ENCODE peak calls at places on chromosomes 5 and 9, in nine cellular contexts. One of them, this sample, is unnamed.

GRCh38 chr5:149656576-149657182 is 73.4 kb upstream of the PPARGC1B start:
- DNase-seq in left ventricle myocardium inferior: peak; percentile 58
- DNase-seq in stimulated activated naive CD4-positive, alpha-beta T cell: peak; percentile 8
- DNase-seq in choroid plexus epithelial cell: peak; percentile 30
- DNase-seq in substantia nigra: no peak
- DNase-seq in left ventricle myocardium superior: peak; percentile 67
- DNase-seq in AG20443: no peak
- DNase-seq in amygdala: no peak
- DNase-seq in NCI-H748 treated with DMSO at 0.1 percent for 48 hours: peak; percentile 57
- DNase-seq in this sample: no peak

GRCh38 chr9:128637656-128638055 is 19.0 kb downstream of the DYNC2I2 start:
- DNase-seq in NCI-H748 treated with DMSO at 0.1 percent for 48 hours: no peak
- DNase-seq in left ventricle myocardium inferior: no peak
- DNase-seq in stimulated activated naive CD4-positive, alpha-beta T cell: no peak
- DNase-seq in choroid plexus epithelial cell: no peak
- DNase-seq in substantia nigra: no peak
- DNase-seq in amygdala: no peak
- DNase-seq in left ventricle myocardium superior: peak; percentile 20
- DNase-seq in AG20443: no peak
- DNase-seq in this sample: no peak

GRCh38 chr5:72785796-72786195 is 30.7 kb upstream of the TNPO1 start:
- DNase-seq in left ventricle myocardium inferior: no peak
- DNase-seq in amygdala: no peak
- DNase-seq in stimulated activated naive CD4-positive, alpha-beta T cell: no peak
- DNase-seq in AG20443: no peak
- DNase-seq in substantia nigra: no peak
- DNase-seq in NCI-H748 treated with DMSO at 0.1 percent for 48 hours: no peak
- DNase-seq in left ventricle myocardium superior: no peak
- DNase-seq in choroid plexus epithelial cell: no peak
- DNase-seq in this sample: no peak

GRCh38 chr5:170633235-170634041 is 129.6 kb downstream of the KCNIP1 start:
- DNase-seq in left ventricle myocardium superior: no peak
- DNase-seq in stimulated activated naive CD4-positive, alpha-beta T cell: peak; percentile 64
- DNase-seq in choroid plexus epithelial cell: peak; percentile 90
- DNase-seq in left ventricle myocardium inferior: peak; percentile 36
- DNase-seq in AG20443: peak; percentile 80
- DNase-seq in substantia nigra: peak; percentile 33
- DNase-seq in NCI-H748 treated with DMSO at 0.1 percent for 48 hours: peak; percentile 81
- DNase-seq in amygdala: no peak
- DNase-seq in this sample: no peak

GRCh38 chr9:16352791-16353401 is 517.6 kb downstream of the BNC2 start:
- DNase-seq in left ventricle myocardium superior: no peak
- DNase-seq in stimulated activated naive CD4-positive, alpha-beta T cell: no peak
- DNase-seq in amygdala: no peak
- DNase-seq in NCI-H748 treated with DMSO at 0.1 percent for 48 hours: no peak
- DNase-seq in AG20443: no peak
- DNase-seq in substantia nigra: no peak
- DNase-seq in left ventricle myocardium inferior: no peak
- DNase-seq in choroid plexus epithelial cell: peak; percentile 76
- DNase-seq in this sample: no peak

GRCh38 chr5:143372187-143372829 is 31.2 kb downstream of the NR3C1 start:
- DNase-seq in left ventricle myocardium superior: no peak
- DNase-seq in stimulated activated naive CD4-positive, alpha-beta T cell: no peak
- DNase-seq in AG20443: no peak
- DNase-seq in left ventricle myocardium inferior: no peak
- DNase-seq in substantia nigra: no peak
- DNase-seq in choroid plexus epithelial cell: peak; percentile 37
- DNase-seq in amygdala: no peak
- DNase-seq in NCI-H748 treated with DMSO at 0.1 percent for 48 hours: no peak
- DNase-seq in this sample: no peak

GRCh38 chr5:39948867-39949468 is 524.2 kb upstream of the DAB2 start:
- DNase-seq in amygdala: peak; percentile 8
- DNase-seq in NCI-H748 treated with DMSO at 0.1 percent for 48 hours: peak; percentile 92
- DNase-seq in choroid plexus epithelial cell: peak; percentile 90
- DNase-seq in left ventricle myocardium superior: no peak
- DNase-seq in substantia nigra: no peak
- DNase-seq in stimulated activated naive CD4-positive, alpha-beta T cell: peak; percentile 70
- DNase-seq in AG20443: peak; percentile 43
- DNase-seq in left ventricle myocardium inferior: no peak
- DNase-seq in this sample: no peak

GRCh38 chr5:119282628-119283027 is 73.2 kb upstream of the TNFAIP8 start:
- DNase-seq in left ventricle myocardium inferior: no peak
- DNase-seq in stimulated activated naive CD4-positive, alpha-beta T cell: no peak
- DNase-seq in choroid plexus epithelial cell: no peak
- DNase-seq in left ventricle myocardium superior: no peak
- DNase-seq in amygdala: no peak
- DNase-seq in AG20443: no peak
- DNase-seq in substantia nigra: no peak
- DNase-seq in NCI-H748 treated with DMSO at 0.1 percent for 48 hours: no peak
- DNase-seq in this sample: no peak

GRCh38 chr5:131671994-131672655 is 37.1 kb upstream of the RAPGEF6 start:
- DNase-seq in NCI-H748 treated with DMSO at 0.1 percent for 48 hours: no peak
- DNase-seq in left ventricle myocardium superior: no peak
- DNase-seq in substantia nigra: no peak
- DNase-seq in left ventricle myocardium inferior: no peak
- DNase-seq in stimulated activated naive CD4-positive, alpha-beta T cell: no peak
- DNase-seq in choroid plexus epithelial cell: peak; percentile 96
- DNase-seq in amygdala: peak; percentile 48
- DNase-seq in AG20443: peak; percentile 65
- DNase-seq in this sample: no peak

GRCh38 chr9:6673326-6674025 is 27.9 kb upstream of the GLDC start:
- DNase-seq in amygdala: no peak
- DNase-seq in stimulated activated naive CD4-positive, alpha-beta T cell: no peak
- DNase-seq in substantia nigra: no peak
- DNase-seq in choroid plexus epithelial cell: no peak
- DNase-seq in NCI-H748 treated with DMSO at 0.1 percent for 48 hours: no peak
- DNase-seq in left ventricle myocardium superior: no peak
- DNase-seq in left ventricle myocardium inferior: no peak
- DNase-seq in AG20443: no peak
- DNase-seq in this sample: no peak

GRCh38 chr5:59893061-59893435 is 478 bp downstream of the PDE4D start:
- DNase-seq in AG20443: no peak
- DNase-seq in amygdala: no peak
- DNase-seq in substantia nigra: no peak
- DNase-seq in NCI-H748 treated with DMSO at 0.1 percent for 48 hours: no peak
- DNase-seq in stimulated activated naive CD4-positive, alpha-beta T cell: no peak
- DNase-seq in choroid plexus epithelial cell: no peak
- DNase-seq in left ventricle myocardium inferior: no peak
- DNase-seq in left ventricle myocardium superior: no peak
- DNase-seq in this sample: peak; percentile 15

GRCh38 chr5:143677403-143677802 is 134.6 kb upstream of the HMHB1 start:
- DNase-seq in substantia nigra: no peak
- DNase-seq in left ventricle myocardium superior: no peak
- DNase-seq in stimulated activated naive CD4-positive, alpha-beta T cell: no peak
- DNase-seq in NCI-H748 treated with DMSO at 0.1 percent for 48 hours: no peak
- DNase-seq in choroid plexus epithelial cell: no peak
- DNase-seq in amygdala: no peak
- DNase-seq in left ventricle myocardium inferior: no peak
- DNase-seq in AG20443: no peak
- DNase-seq in this sample: no peak

GRCh38 chr5:1897816-1898450 is 15.2 kb upstream of the IRX4 start:
- DNase-seq in substantia nigra: no peak
- DNase-seq in stimulated activated naive CD4-positive, alpha-beta T cell: no peak
- DNase-seq in AG20443: no peak
- DNase-seq in NCI-H748 treated with DMSO at 0.1 percent for 48 hours: no peak
- DNase-seq in left ventricle myocardium inferior: no peak
- DNase-seq in amygdala: no peak
- DNase-seq in choroid plexus epithelial cell: no peak
- DNase-seq in left ventricle myocardium superior: no peak
- DNase-seq in this sample: no peak